ENCODE peak calls at places on chromosomes 2 and 18, in seven cellular contexts. J is right cardiac atrium; A is heart right ventricle; L is CD4-positive, CD25-positive, alpha-beta regulatory T cell; U is GM23338; O is ovary; D is HFF-Myc. T is an unnamed sample.

GRCh38 chr2:111252436-111252835 is 131.7 kb downstream of the BCL2L11 start:
- DNase-seq in A (no peak), D (peak), O (no peak), J (no peak), L (no peak), U (no peak), T (no peak)

GRCh38 chr2:47237375-47238357 is 82.6 kb upstream of the STPG4 start:
- DNase-seq in U (peak), D (no peak), O (peak), L (no peak), J (peak), A (peak), T (no peak)

GRCh38 chr2:61157371-61158003 is 4.5 kb upstream of the C2orf74 start:
- DNase-seq in O (no peak), D (no peak), A (no peak), U (no peak), L (no peak), J (no peak), T (peak)

GRCh38 chr2:181025004-181025403 is 44.6 kb downstream of the UBE2E3 start:
- DNase-seq in J (no peak), D (no peak), U (no peak), L (no peak), A (no peak), O (no peak), T (no peak)

GRCh38 chr2:204357175-204357695 is 188.0 kb upstream of the PARD3B start:
- DNase-seq in O (no peak), L (no peak), U (no peak), J (no peak), D (no peak), A (no peak), T (peak)

GRCh38 chr2:48572797-48573196 is 42.8 kb downstream of the STON1 start:
- DNase-seq in O (no peak), U (peak), L (no peak), A (no peak), J (no peak), D (no peak), T (no peak)

GRCh38 chr2:62999905-63000304 is 50.7 kb upstream of the OTX1 start:
- DNase-seq in J (peak), O (no peak), U (no peak), L (no peak), D (no peak), A (peak), T (no peak)

GRCh38 chr18:50675043-50675442 is 115.2 kb downstream of the MAPK4 start:
- DNase-seq in D (no peak), O (no peak), U (no peak), L (no peak), A (no peak), J (no peak), T (no peak)

GRCh38 chr2:209998596-209998995 is 3.8 kb upstream of the RPE start:
- DNase-seq in D (no peak), J (no peak), O (no peak), A (no peak), U (no peak), L (no peak), T (no peak)

GRCh38 chr2:189506514-189506976 is 65.3 kb downstream of the WDR75 start:
- DNase-seq in O (no peak), J (no peak), A (no peak), D (no peak), U (no peak), L (no peak), T (no peak)

GRCh38 chr2:74441111-74441689 is 537 bp downstream of the RTKN start:
- DNase-seq in D (no peak), O (no peak), U (peak), L (no peak), A (no peak), J (no peak), T (no peak)

GRCh38 chr18:31436825-31437224 is 10.7 kb upstream of the DSG3 start:
- DNase-seq in A (no peak), O (no peak), U (no peak), D (no peak), L (no peak), J (no peak), T (no peak)

GRCh38 chr18:12851709-12852108 is 32.3 kb downstream of the PTPN2 start:
- DNase-seq in L (no peak), U (no peak), A (no peak), D (no peak), J (no peak), O (no peak), T (no peak)

GRCh38 chr2:6963727-6964126 is 46.5 kb downstream of the RNF144A start:
- DNase-seq in D (no peak), L (no peak), A (no peak), O (no peak), U (no peak), J (no peak), T (no peak)

GRCh38 chr2:62402156-62402555 is 103.8 kb downstream of the TMEM17 start:
- DNase-seq in U (no peak), D (no peak), L (no peak), A (no peak), J (no peak), O (no peak), T (no peak)

GRCh38 chr2:31401580-31401979 is 13.0 kb downstream of the XDH start:
- DNase-seq in O (no peak), A (no peak), L (no peak), U (no peak), D (peak), J (no peak), T (no peak)

GRCh38 chr2:58767833-58768726 is 527.0 kb upstream of the FANCL start:
- DNase-seq in A (no peak), U (no peak), L (no peak), O (no peak), J (no peak), D (no peak), T (no peak)

GRCh38 chr2:73984922-73985317 is 210 bp downstream of the TET3 start:
- DNase-seq in A (peak), L (no peak), O (peak), U (peak), J (peak), D (no peak), T (peak)

GRCh38 chr2:52390651-52391050 is 1358.7 kb upstream of the NRXN1 start:
- DNase-seq in J (no peak), D (no peak), L (no peak), A (no peak), O (no peak), U (no peak), T (no peak)

GRCh38 chr2:226414313-226414712 is 385.3 kb downstream of the IRS1 start:
- DNase-seq in U (no peak), O (no peak), D (no peak), L (no peak), J (no peak), A (no peak), T (no peak)

GRCh38 chr2:60516383-60516811 is 37.1 kb downstream of the BCL11A start:
- DNase-seq in A (no peak), J (no peak), O (no peak), L (no peak), U (no peak), D (peak), T (no peak)

GRCh38 chr2:202870431-202871160 is 970 bp downstream of the ICA1L start:
- DNase-seq in J (peak), D (peak), U (peak), L (peak), A (peak), O (peak), T (peak)

GRCh38 chr2:241350878-241351639 is 5.0 kb upstream of the FARP2 start:
- DNase-seq in U (no peak), A (no peak), L (no peak), O (no peak), D (no peak), J (no peak), T (no peak)

GRCh38 chr18:59629894-59630293 is 67.3 kb downstream of the CCBE1 start:
- DNase-seq in U (no peak), D (no peak), A (no peak), O (no peak), L (no peak), J (peak), T (no peak)

GRCh38 chr2:79630060-79630459 is 117.2 kb downstream of the CTNNA2 start:
- DNase-seq in L (no peak), D (no peak), U (peak), A (no peak), J (no peak), O (no peak), T (no peak)

GRCh38 chr2:241833101-241833937 is 24.3 kb downstream of the NEU4 start:
- DNase-seq in U (no peak), A (no peak), L (no peak), D (peak), O (no peak), J (no peak), T (no peak)

GRCh38 chr2:191758420-191759199 is 80.7 kb downstream of the NABP1 start:
- DNase-seq in U (peak), J (peak), L (peak), O (no peak), D (peak), A (peak), T (peak)

GRCh38 chr2:189350515-189351209 is 90.6 kb upstream of the WDR75 start:
- DNase-seq in J (peak), D (peak), U (no peak), O (peak), L (no peak), A (peak), T (no peak)

GRCh38 chr2:229096667-229097066 is 174.4 kb downstream of the PID1 start:
- DNase-seq in J (no peak), O (no peak), A (no peak), L (no peak), D (no peak), U (no peak), T (no peak)

GRCh38 chr18:13500891-13501887 is 225.2 kb downstream of the FAM210A start:
- DNase-seq in O (peak), U (peak), D (no peak), L (no peak), A (peak), J (peak), T (no peak)

GRCh38 chr2:28895189-28895893 is 874 bp downstream of the WDR43 start:
- DNase-seq in J (peak), U (peak), D (no peak), O (no peak), A (peak), L (peak), T (peak)
- H3K4me3 ChIP-seq in J (peak), U (peak), D (peak), O (peak), A (peak), L (peak), T (peak)

GRCh38 chr2:231487197-231487596 is 22.9 kb upstream of the NCL start:
- DNase-seq in A (no peak), L (no peak), D (no peak), J (no peak), O (no peak), U (no peak), T (no peak)
- H3K4me3 ChIP-seq in A (no peak), L (no peak), D (no peak), J (no peak), O (no peak), U (no peak), T (no peak)

GRCh38 chr2:163348843-163349395 is 386.9 kb downstream of the FIGN start:
- DNase-seq in U (peak), L (no peak), O (no peak), A (peak), D (peak), J (peak), T (no peak)
- H3K4me3 ChIP-seq in U (peak), L (no peak), O (peak), A (peak), D (peak), J (peak), T (no peak)

GRCh38 chr18:46755315-46756171 is 1.3 kb downstream of the ST8SIA5 start:
- DNase-seq in U (peak), A (no peak), D (no peak), J (no peak), L (peak), O (no peak), T (no peak)
- H3K4me3 ChIP-seq in U (peak), A (peak), D (no peak), J (peak), L (no peak), O (no peak), T (no peak)

DNA sequence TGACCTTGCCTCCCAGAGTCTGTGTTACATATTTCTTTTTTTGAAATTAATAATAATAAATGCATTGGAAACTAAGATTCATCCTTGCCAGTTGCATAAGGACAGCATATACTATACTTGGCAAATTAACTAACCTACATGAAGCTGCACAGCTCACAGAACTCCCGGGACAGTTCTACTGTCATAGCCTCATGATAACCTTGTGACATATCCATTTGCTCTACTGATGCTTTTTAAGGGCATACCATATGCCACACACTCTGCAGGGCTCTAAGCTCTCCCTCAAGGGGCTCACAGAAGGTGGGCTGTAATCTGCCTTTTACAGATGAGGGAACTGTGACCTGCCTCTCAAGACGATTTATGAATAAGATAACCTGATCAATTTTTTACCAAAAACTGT is 3.8 kb downstream of the ITGB1BP1 start:
- DNase-seq in U (no peak), A (no peak), L (no peak), O (no peak), D (no peak), J (no peak), T (no peak)
- H3K4me3 ChIP-seq in U (no peak), A (no peak), L (no peak), O (no peak), D (no peak), J (no peak), T (no peak)

GRCh38 chr18:10560457-10561045 is 34.7 kb downstream of the NAPG start:
- DNase-seq in U (peak), L (peak), A (peak), J (peak), D (peak), O (peak), T (peak)
- H3K4me3 ChIP-seq in U (no peak), L (no peak), A (peak), J (peak), D (no peak), O (no peak), T (peak)

GRCh38 chr2:236849508-236849907 is 236.2 kb upstream of the COPS8 start:
- DNase-seq in L (no peak), A (no peak), J (no peak), U (no peak), O (no peak), D (no peak), T (no peak)
- H3K4me3 ChIP-seq in L (no peak), A (no peak), J (no peak), U (no peak), O (no peak), D (no peak), T (no peak)

T was measured in WERI-Rb-1.